ENCODE peak calls at places on chromosome 10, in eight cellular contexts. A is NCI-H774; V is renal cortical epithelial cell; J is activated CD4-positive, CD25-positive, alpha-beta regulatory T cell; D is SHP77 treated with DMSO at 0.1 percent for 48 hours; K is Caki2; O is stimulated activated naive B cell treated with anti-CD40 and anti-IgM and Interleukin-4, amounts not matched to agents 10 μg/mL and 1 μg/mL and 100 μg/mL, for 72 hours; Y is GM04504. S is an unnamed sample.

GRCh38 chr10:94042001-94042813 is 48.5 kb downstream of the PLCE1 start:
- DNase-seq in A (no peak), V (peak), J (no peak), D (no peak), K (peak), O (no peak), Y (peak), S (peak)

GRCh38 chr10:103980246-103980906 is 13.4 kb downstream of the SLK start:
- DNase-seq in A (no peak), V (no peak), J (no peak), D (no peak), K (no peak), O (no peak), Y (no peak), S (no peak)

GRCh38 chr10:82558208-82558607 is 683.2 kb downstream of the NRG3 start:
- DNase-seq in A (no peak), V (peak), J (no peak), D (no peak), K (peak), O (no peak), Y (no peak), S (no peak)

GRCh38 chr10:25113231-25114035 is 61.4 kb upstream of the GPR158 start:
- DNase-seq in A (peak), V (peak), J (no peak), D (peak), K (peak), O (peak), Y (peak), S (peak)

GRCh38 chr10:93475871-93476270 is 6.3 kb downstream of the MYOF start:
- DNase-seq in A (no peak), V (peak), J (no peak), D (no peak), K (peak), O (no peak), Y (no peak), S (peak)

GRCh38 chr10:91556691-91557529 is 76.0 kb downstream of the PPP1R3C start:
- DNase-seq in A (no peak), V (peak), J (no peak), D (no peak), K (no peak), O (no peak), Y (no peak), S (peak)

GRCh38 chr10:60896715-60897114 is 47.3 kb downstream of the RHOBTB1 start:
- DNase-seq in A (no peak), V (no peak), J (no peak), D (no peak), K (no peak), O (no peak), Y (no peak), S (no peak)

GRCh38 chr10:86392723-86393094 is 26.1 kb upstream of the GRID1 start:
- DNase-seq in A (no peak), V (no peak), J (no peak), D (no peak), K (no peak), O (no peak), Y (no peak), S (no peak)

GRCh38 chr10:4043897-4044296 is 258.9 kb upstream of the KLF6 start:
- DNase-seq in A (no peak), V (no peak), J (no peak), D (no peak), K (no peak), O (no peak), Y (no peak), S (no peak)

GRCh38 chr10:110739811-110740271 is 95.7 kb downstream of the RBM20 start:
- DNase-seq in A (no peak), V (no peak), J (no peak), D (no peak), K (no peak), O (no peak), Y (no peak), S (no peak)

S was measured in HT-29.